ENCODE peak calls at places on chromosomes 5 and 9, in four cellular contexts. One of them, this sample, is unnamed.

GRCh38 chr5:116436674-116437350 is 137.8 kb downstream of the SEMA6A start:
- DNase-seq in HepG2: no peak
- DNase-seq in GM12878: no peak
- DNase-seq in K562: no peak
- DNase-seq in this sample: no peak

GRCh38 chr5:5344051-5344571 is 78.4 kb upstream of the ICE1 start:
- DNase-seq in HepG2: no peak
- DNase-seq in K562: no peak
- DNase-seq in GM12878: no peak
- DNase-seq in this sample: no peak

GRCh38 chr5:1432296-1432695 is 12.9 kb downstream of the SLC6A3 start:
- DNase-seq in HepG2: no peak
- DNase-seq in GM12878: no peak
- DNase-seq in K562: no peak
- DNase-seq in this sample: no peak

GRCh38 chr5:132979367-132979935 is 16.0 kb upstream of the AFF4 start:
- DNase-seq in GM12878: no peak
- DNase-seq in HepG2: peak
- DNase-seq in K562: no peak
- DNase-seq in this sample: no peak

GRCh38 chr9:97559111-97559514 is 57.6 kb downstream of the TMOD1 start:
- DNase-seq in GM12878: peak
- DNase-seq in HepG2: no peak
- DNase-seq in K562: no peak
- DNase-seq in this sample: no peak

GRCh38 chr5:14109041-14109747 is 33.9 kb upstream of the TRIO start:
- DNase-seq in K562: no peak
- DNase-seq in GM12878: peak
- DNase-seq in HepG2: no peak
- DNase-seq in this sample: no peak

GRCh38 chr5:159610966-159611579 is 280.8 kb upstream of the IL12B start:
- DNase-seq in HepG2: no peak
- DNase-seq in K562: no peak
- DNase-seq in GM12878: no peak
- DNase-seq in this sample: no peak

GRCh38 chr5:86878250-86878649 is 260.5 kb downstream of the COX7C start:
- DNase-seq in GM12878: no peak
- DNase-seq in HepG2: no peak
- DNase-seq in K562: no peak
- DNase-seq in this sample: no peak

GRCh38 chr9:34190996-34191892 is 12.4 kb downstream of the UBAP1 start:
- DNase-seq in K562: no peak
- DNase-seq in HepG2: peak
- DNase-seq in GM12878: no peak
- DNase-seq in this sample: no peak

GRCh38 chr9:113502427-113503008 is 39.0 kb downstream of the RGS3 start:
- DNase-seq in GM12878: no peak
- DNase-seq in HepG2: no peak
- DNase-seq in K562: no peak
- DNase-seq in this sample: no peak

GRCh38 chr9:119453490-119453911 is 84.3 kb upstream of the BRINP1 start:
- DNase-seq in K562: no peak
- DNase-seq in HepG2: no peak
- DNase-seq in GM12878: no peak
- DNase-seq in this sample: no peak

GRCh38 chr5:120910610-120911009 is 446.5 kb downstream of the PRR16 start:
- DNase-seq in HepG2: no peak
- DNase-seq in GM12878: no peak
- DNase-seq in K562: no peak
- DNase-seq in this sample: no peak

GRCh38 chr5:137218471-137218870 is 280.7 kb downstream of the SPOCK1 start:
- DNase-seq in K562: no peak
- DNase-seq in GM12878: no peak
- DNase-seq in HepG2: no peak
- DNase-seq in this sample: no peak

GRCh38 chr5:466661-467310 is 23.8 kb downstream of the EXOC3 start:
- DNase-seq in K562: no peak
- DNase-seq in HepG2: no peak
- DNase-seq in GM12878: no peak
- DNase-seq in this sample: no peak

GRCh38 chr5:31193026-31193425 is 460 bp upstream of the CDH6 start:
- DNase-seq in K562: no peak
- DNase-seq in HepG2: no peak
- DNase-seq in GM12878: no peak
- DNase-seq in this sample: no peak

GRCh38 chr5:71666321-71666720 is 52.8 kb upstream of the CARTPT start:
- DNase-seq in GM12878: no peak
- DNase-seq in HepG2: no peak
- DNase-seq in K562: no peak
- DNase-seq in this sample: no peak

GRCh38 chr5:90878549-90879196 is 320.1 kb downstream of the ADGRV1 start:
- DNase-seq in K562: no peak
- DNase-seq in HepG2: no peak
- DNase-seq in GM12878: no peak
- DNase-seq in this sample: no peak

GRCh38 chr5:93062548-93062947 is 518.5 kb downstream of the NR2F1-AS1 start:
- DNase-seq in HepG2: no peak
- DNase-seq in GM12878: no peak
- DNase-seq in K562: no peak
- DNase-seq in this sample: no peak

GRCh38 chr9:133199648-133200321 is 9.3 kb downstream of the OBP2B start:
- DNase-seq in K562: no peak
- DNase-seq in HepG2: no peak
- DNase-seq in GM12878: no peak
- DNase-seq in this sample: peak

GRCh38 chr5:10138385-10139057 is 111.2 kb downstream of the ATPSCKMT start:
- DNase-seq in K562: no peak
- DNase-seq in GM12878: no peak
- DNase-seq in HepG2: no peak
- DNase-seq in this sample: no peak

GRCh38 chr5:94807985-94808384 is 189.5 kb downstream of the SLF1 start:
- DNase-seq in K562: no peak
- DNase-seq in GM12878: no peak
- DNase-seq in HepG2: no peak
- DNase-seq in this sample: no peak

GRCh38 chr5:147685991-147686390 is 96.5 kb downstream of the JAKMIP2 start:
- DNase-seq in HepG2: no peak
- DNase-seq in GM12878: no peak
- DNase-seq in K562: no peak
- DNase-seq in this sample: no peak

GRCh38 chr5:124905756-124906155 is 159.3 kb upstream of the ZNF608 start:
- DNase-seq in K562: no peak
- DNase-seq in HepG2: no peak
- DNase-seq in GM12878: no peak
- DNase-seq in this sample: no peak

GRCh38 chr5:36152324-36153298 is 700 bp downstream of the SKP2 start:
- DNase-seq in HepG2: no peak
- DNase-seq in GM12878: no peak
- DNase-seq in K562: no peak
- DNase-seq in this sample: no peak

GRCh38 chr5:62354028-62354874 is 48.2 kb downstream of the KIF2A start:
- DNase-seq in GM12878: peak
- DNase-seq in K562: peak
- DNase-seq in HepG2: peak
- DNase-seq in this sample: no peak

GRCh38 chr5:80406980-80407734 is 707 bp upstream of the ZFYVE16 start:
- DNase-seq in K562: no peak
- DNase-seq in HepG2: peak
- DNase-seq in GM12878: no peak
- DNase-seq in this sample: no peak

GRCh38 chr9:100427366-100428263 is 672 bp downstream of the MSANTD3 start:
- DNase-seq in GM12878: no peak
- DNase-seq in K562: no peak
- DNase-seq in HepG2: peak
- DNase-seq in this sample: no peak

GRCh38 chr5:24110019-24110615 is 534.7 kb downstream of the CDH10 start:
- DNase-seq in HepG2: peak
- DNase-seq in K562: no peak
- DNase-seq in GM12878: no peak
- DNase-seq in this sample: no peak

GRCh38 chr5:138961711-138962110 is 86.6 kb upstream of the LRRTM2 start:
- DNase-seq in HepG2: no peak
- DNase-seq in GM12878: no peak
- DNase-seq in K562: no peak
- DNase-seq in this sample: no peak

GRCh38 chr5:138961221-138961620 is 86.1 kb upstream of the LRRTM2 start:
- DNase-seq in HepG2: no peak
- DNase-seq in GM12878: no peak
- DNase-seq in K562: no peak
- DNase-seq in this sample: no peak

GRCh38 chr5:138963763-138964371 is 88.7 kb upstream of the LRRTM2 start:
- DNase-seq in GM12878: no peak
- DNase-seq in K562: no peak
- DNase-seq in HepG2: peak
- DNase-seq in this sample: no peak

GRCh38 chr5:138964547-138965174 is 89.5 kb upstream of the LRRTM2 start:
- DNase-seq in HepG2: peak
- DNase-seq in GM12878: no peak
- DNase-seq in K562: no peak
- DNase-seq in this sample: no peak

GRCh38 chr5:138962619-138963370 is 87.7 kb upstream of the LRRTM2 start:
- DNase-seq in K562: no peak
- DNase-seq in HepG2: no peak
- DNase-seq in GM12878: no peak
- DNase-seq in this sample: no peak
- H3K27ac ChIP-seq in K562: no peak
- H3K27ac ChIP-seq in HepG2: no peak
- H3K27ac ChIP-seq in GM12878: no peak
- H3K27ac ChIP-seq in this sample: no peak

DNA sequence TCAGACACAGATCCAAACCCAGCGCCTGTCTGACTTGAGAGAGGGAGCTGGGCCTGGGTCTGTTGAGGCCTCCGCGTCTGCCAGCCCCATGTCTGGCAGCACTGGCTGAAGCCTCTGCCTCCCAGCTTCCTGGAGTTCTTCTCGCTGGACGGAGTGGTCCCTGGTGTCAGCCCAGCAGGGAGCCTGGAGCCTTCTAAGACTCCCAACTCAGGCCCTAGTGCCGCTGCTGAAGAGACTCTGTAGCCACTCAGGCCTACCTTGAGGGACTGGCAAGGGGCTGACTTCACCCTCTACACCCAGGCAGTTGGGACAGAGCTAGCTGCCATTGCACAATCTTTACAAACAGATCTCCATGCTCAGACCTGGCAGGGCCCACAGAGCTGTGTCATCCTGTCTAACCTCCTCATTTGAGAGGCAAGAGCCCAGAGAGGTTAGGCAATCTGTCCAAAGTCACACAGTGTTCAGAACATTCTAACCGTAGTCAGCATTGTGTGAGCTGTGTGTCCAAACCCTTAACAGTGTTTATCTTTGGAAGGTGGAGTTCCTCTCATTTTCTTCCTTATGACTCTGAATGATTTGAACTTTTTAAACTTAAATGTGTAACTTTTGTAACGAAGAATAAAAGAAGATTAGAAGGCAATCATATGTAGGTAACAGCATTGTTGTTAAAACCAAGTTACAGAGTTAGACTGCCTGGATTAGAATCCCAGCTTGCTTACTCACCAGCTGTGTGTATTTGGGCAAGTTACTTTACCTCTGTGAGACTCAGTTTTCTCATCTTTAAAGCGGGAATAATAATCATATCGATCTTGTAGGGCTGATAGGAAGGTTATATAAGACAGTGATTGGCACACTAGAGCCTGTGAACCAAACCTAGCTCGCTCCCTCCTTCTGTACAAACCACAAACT is 4.6 kb upstream of the DUSP1 start:
- DNase-seq in K562: no peak
- DNase-seq in GM12878: no peak
- DNase-seq in HepG2: peak
- DNase-seq in this sample: no peak
- TF ChIP-seq CBX5 in K562: no peak
- TF ChIP-seq CBX5 in GM12878: no peak
- TF ChIP-seq CBX5 in HepG2: peak
- TF ChIP-seq CBX5 in this sample: no peak

GRCh38 chr5:178462846-178463245 is 127.3 kb downstream of the COL23A1 start:
- DNase-seq in K562: no peak
- DNase-seq in GM12878: no peak
- DNase-seq in HepG2: no peak
- DNase-seq in this sample: no peak

GRCh38 chr5:178461426-178461730 is 128.8 kb downstream of the COL23A1 start:
- DNase-seq in GM12878: no peak
- DNase-seq in K562: no peak
- DNase-seq in HepG2: no peak
- DNase-seq in this sample: no peak

GRCh38 chr5:178460174-178460573 is 130.0 kb downstream of the COL23A1 start:
- DNase-seq in GM12878: no peak
- DNase-seq in K562: no peak
- DNase-seq in HepG2: no peak
- DNase-seq in this sample: no peak

GRCh38 chr5:178458140-178458539 is 132.1 kb downstream of the COL23A1 start:
- DNase-seq in HepG2: no peak
- DNase-seq in K562: no peak
- DNase-seq in GM12878: no peak
- DNase-seq in this sample: no peak

DNA sequence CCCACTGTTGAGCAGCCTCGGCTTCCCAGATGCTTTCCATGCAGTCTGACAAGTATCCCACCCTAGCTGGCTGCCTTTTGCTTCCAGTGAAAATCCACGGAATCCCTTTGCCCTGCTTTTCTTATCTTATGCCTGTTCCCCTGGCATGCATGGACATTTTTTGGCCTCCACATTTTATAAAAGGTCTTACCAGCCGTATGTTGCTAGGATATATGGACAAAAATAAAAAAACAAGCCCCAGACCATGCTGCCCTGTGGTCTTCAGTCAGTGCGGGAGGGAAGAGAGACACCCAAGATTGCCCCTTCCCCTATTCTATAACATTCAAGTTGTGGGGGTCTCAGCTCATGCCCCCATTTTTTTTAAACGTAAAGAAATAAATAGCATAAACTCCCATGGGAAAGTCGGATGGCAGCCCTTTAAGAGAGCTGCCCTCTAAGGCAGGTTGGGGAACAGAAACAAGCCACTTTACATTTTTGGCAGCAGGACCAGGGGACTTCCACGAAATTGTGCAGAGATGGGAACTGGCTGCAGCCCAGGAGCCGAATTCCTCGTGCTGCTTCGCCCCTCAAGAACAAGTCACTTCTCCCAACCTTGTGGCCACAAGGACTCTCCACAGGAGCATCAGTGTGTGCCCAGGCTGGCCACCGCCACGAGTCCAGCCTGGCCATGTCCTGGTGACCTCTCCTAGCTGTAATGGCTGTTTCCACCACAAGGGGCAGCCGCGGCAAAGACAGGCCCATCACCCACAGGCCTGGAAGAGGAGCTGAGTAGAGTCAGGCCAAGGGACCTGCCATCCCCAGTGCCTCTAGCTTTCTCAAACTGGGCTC is 129.4 kb downstream of the COL23A1 start:
- DNase-seq in K562: peak
- DNase-seq in HepG2: peak
- DNase-seq in GM12878: no peak
- DNase-seq in this sample: peak
- H3K27ac ChIP-seq in K562: no peak
- H3K27ac ChIP-seq in HepG2: no peak
- H3K27ac ChIP-seq in GM12878: no peak
- H3K27ac ChIP-seq in this sample: no peak

GRCh38 chr5:144369001-144369400 is 198.3 kb downstream of the KCTD16 start:
- DNase-seq in GM12878: no peak
- DNase-seq in HepG2: no peak
- DNase-seq in K562: no peak
- DNase-seq in this sample: no peak

GRCh38 chr5:144370273-144370672 is 199.6 kb downstream of the KCTD16 start:
- DNase-seq in K562: no peak
- DNase-seq in HepG2: no peak
- DNase-seq in GM12878: no peak
- DNase-seq in this sample: no peak

GRCh38 chr5:144368556-144368955 is 197.9 kb downstream of the KCTD16 start:
- DNase-seq in GM12878: no peak
- DNase-seq in HepG2: no peak
- DNase-seq in K562: no peak
- DNase-seq in this sample: no peak
- TF ChIP-seq CBX5 in GM12878: no peak
- TF ChIP-seq CBX5 in HepG2: no peak
- TF ChIP-seq CBX5 in K562: no peak
- TF ChIP-seq CBX5 in this sample: no peak

This sample was measured in H1.